ENCODE peak calls at places on chromosomes 13 and 19, in seven cellular contexts. N is HFFc6, B is neural crest cell, H is heart left ventricle, C is dorsolateral prefrontal cortex, F is progenitor cell of endocrine pancreas, K is right lobe of liver. L is an unnamed sample.

GRCh38 chr13:48816696-48817095 is 159.0 kb upstream of the FNDC3A start:
- DNase-seq in N (no peak), B (no peak), H (no peak), C (no peak), F (no peak), K (no peak), L (no peak)

GRCh38 chr19:12913871-12914690 is 5.0 kb downstream of the SYCE2 start:
- DNase-seq in N (no peak), B (no peak), H (no peak), C (no peak), F (no peak), K (no peak), L (no peak)

GRCh38 chr19:3365447-3366103 is 808 bp upstream of the NFIC start:
- DNase-seq in N (peak; percentile 55), B (no peak), H (peak; percentile 79), C (no peak), F (no peak), K (peak; percentile 62), L (no peak)

GRCh38 chr19:2607712-2608601 is 94.5 kb downstream of the GNG7 start:
- DNase-seq in N (no peak), B (no peak), H (peak; percentile 62), C (peak; percentile 22), F (no peak), K (no peak), L (no peak)

GRCh38 chr19:4066176-4066606 is 508 bp downstream of the ZBTB7A start:
- DNase-seq in N (no peak), B (no peak), H (peak; percentile 79), C (no peak), F (no peak), K (peak; percentile 71), L (no peak)

GRCh38 chr13:30006246-30006645 is 155.8 kb upstream of the UBL3 start:
- DNase-seq in N (no peak), B (no peak), H (no peak), C (no peak), F (no peak), K (no peak), L (no peak)

GRCh38 chr19:48928164-48929005 is 5.1 kb upstream of the DHDH start:
- DNase-seq in N (peak; percentile 0), B (no peak), H (no peak), C (no peak), F (no peak), K (no peak), L (no peak)

GRCh38 chr13:104253063-104253680 is 1187.0 kb upstream of the SLC10A2 start:
- DNase-seq in N (no peak), B (no peak), H (no peak), C (no peak), F (no peak), K (no peak), L (no peak)

GRCh38 chr19:7522923-7523667 is 671 bp downstream of the MCOLN1 start:
- DNase-seq in N (no peak), B (no peak), H (no peak), C (no peak), F (no peak), K (peak; percentile 42), L (no peak)

GRCh38 chr13:114108141-114108761 is 24.2 kb downstream of the RASA3 start:
- DNase-seq in N (no peak), B (no peak), H (peak; percentile 29), C (peak; percentile 24), F (no peak), K (peak; percentile 10), L (no peak)

GRCh38 chr13:83057119-83057518 is 825.2 kb downstream of the SLITRK1 start:
- DNase-seq in N (peak; percentile 24), B (no peak), H (no peak), C (no peak), F (no peak), K (no peak), L (no peak)

GRCh38 chr19:43564800-43565199 is 10.5 kb downstream of the XRCC1 start:
- DNase-seq in N (no peak), B (no peak), H (no peak), C (peak; percentile 72), F (no peak), K (no peak), L (no peak)

GRCh38 chr19:11256189-11256588 is 6.1 kb downstream of the DOCK6 start:
- DNase-seq in N (no peak), B (peak; percentile 22), H (peak; percentile 84), C (no peak), F (no peak), K (no peak), L (peak; percentile 50)

GRCh38 chr19:33339016-33339749 is 34.3 kb upstream of the CEBPG start:
- DNase-seq in N (no peak), B (no peak), H (no peak), C (no peak), F (no peak), K (no peak), L (no peak)

GRCh38 chr19:2507109-2507508 is 31.2 kb downstream of the GADD45B start:
- DNase-seq in N (peak; percentile 45), B (no peak), H (no peak), C (no peak), F (peak; percentile 34), K (peak; percentile 57), L (peak; percentile 50)

GRCh38 chr19:5452594-5453565 is 2.3 kb upstream of the ZNRF4 start:
- DNase-seq in N (peak; percentile 15), B (no peak), H (no peak), C (peak; percentile 50), F (no peak), K (no peak), L (peak; percentile 74)

GRCh38 chr19:18865973-18866799 is 29.8 kb downstream of the CERS1 start:
- DNase-seq in N (peak; percentile 26), B (peak; percentile 77), H (no peak), C (peak; percentile 62), F (peak; percentile 67), K (peak; percentile 59), L (peak; percentile 86)

GRCh38 chr19:38039966-38040365 is 133.0 kb downstream of the SIPA1L3 start:
- DNase-seq in N (peak; percentile 99), B (no peak), H (no peak), C (no peak), F (no peak), K (no peak), L (no peak)

GRCh38 chr13:99211421-99212035 is 10.9 kb downstream of the UBAC2 start:
- DNase-seq in N (no peak), B (no peak), H (no peak), C (no peak), F (no peak), K (no peak), L (no peak)

GRCh38 chr19:48738557-48739399 is 1.6 kb downstream of the RASIP1 start:
- DNase-seq in N (peak; percentile 63), B (peak; percentile 95), H (peak; percentile 98), C (peak; percentile 84), F (peak; percentile 96), K (peak; percentile 98), L (peak; percentile 98)

GRCh38 chr19:10603873-10604459 is 16.9 kb upstream of the AP1M2 start:
- DNase-seq in N (no peak), B (no peak), H (no peak), C (no peak), F (no peak), K (no peak), L (no peak)

GRCh38 chr13:28658539-28658795 is 463 bp upstream of the POMP start:
- DNase-seq in N (no peak), B (no peak), H (no peak), C (no peak), F (no peak), K (no peak), L (no peak)

GRCh38 chr19:16249826-16250434 is 52.2 kb downstream of the AP1M1 start:
- DNase-seq in N (peak; percentile 13), B (no peak), H (peak; percentile 49), C (no peak), F (no peak), K (no peak), L (no peak)

GRCh38 chr13:77136902-77137420 is 110.0 kb upstream of the FBXL3 start:
- DNase-seq in N (peak; percentile 33), B (no peak), H (no peak), C (no peak), F (no peak), K (no peak), L (no peak)

GRCh38 chr19:42281175-42282035 is 12.4 kb downstream of the CIC start:
- DNase-seq in N (no peak), B (peak; percentile 34), H (no peak), C (peak; percentile 81), F (no peak), K (peak; percentile 50), L (peak; percentile 66)

DNA sequence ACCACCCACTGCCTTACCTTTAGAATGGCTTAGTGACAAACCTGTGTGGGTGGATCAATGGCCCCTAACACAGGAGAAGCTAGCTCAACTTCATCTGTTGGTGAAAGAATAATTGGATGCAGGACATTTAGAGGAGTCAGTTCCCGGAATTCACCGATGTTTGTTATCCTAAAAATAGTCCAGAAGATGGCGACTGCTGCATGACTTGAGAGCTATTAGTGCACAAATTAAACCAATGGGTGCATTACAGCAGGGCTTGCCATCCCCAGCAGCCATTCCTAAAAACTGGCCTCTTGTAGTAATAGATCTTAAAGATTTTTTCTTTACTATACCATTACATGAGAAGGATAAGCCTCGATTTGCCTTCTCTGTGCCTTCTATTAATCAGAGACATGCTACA is 46.8 kb upstream of the ZNF726 start:
- DNase-seq in N (no peak), B (no peak), H (no peak), C (no peak), F (no peak), K (no peak), L (no peak)
- TF ChIP-seq CTCF in N (no peak), B (no peak), H (no peak), C (no peak), F (no peak), K (peak; percentile 38), L (no peak)

DNA sequence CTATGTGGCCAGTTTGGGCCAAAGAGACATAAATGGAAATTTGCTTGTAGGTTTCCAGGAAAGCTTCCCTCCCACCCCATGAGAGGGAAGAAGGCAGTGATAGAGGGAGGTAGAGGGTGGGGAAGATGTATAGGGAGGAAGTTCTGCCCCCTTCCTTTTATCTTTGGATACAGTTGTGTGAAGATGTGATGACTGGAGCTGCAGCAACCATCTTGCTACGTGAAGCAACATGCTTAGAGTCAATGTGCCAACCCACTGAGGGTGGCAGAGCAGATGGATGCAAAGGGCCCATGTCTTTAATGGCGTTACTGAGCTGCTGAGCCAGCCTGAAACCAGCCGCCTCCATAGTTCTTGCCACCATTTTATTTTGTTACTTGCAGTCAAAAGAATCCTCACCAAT is 10.7 kb downstream of the VSIG10L start:
- DNase-seq in N (no peak), B (no peak), H (no peak), C (no peak), F (no peak), K (no peak), L (no peak)
- TF ChIP-seq CTCF in N (no peak), B (no peak), H (no peak), C (no peak), F (no peak), K (no peak), L (no peak)

DNA sequence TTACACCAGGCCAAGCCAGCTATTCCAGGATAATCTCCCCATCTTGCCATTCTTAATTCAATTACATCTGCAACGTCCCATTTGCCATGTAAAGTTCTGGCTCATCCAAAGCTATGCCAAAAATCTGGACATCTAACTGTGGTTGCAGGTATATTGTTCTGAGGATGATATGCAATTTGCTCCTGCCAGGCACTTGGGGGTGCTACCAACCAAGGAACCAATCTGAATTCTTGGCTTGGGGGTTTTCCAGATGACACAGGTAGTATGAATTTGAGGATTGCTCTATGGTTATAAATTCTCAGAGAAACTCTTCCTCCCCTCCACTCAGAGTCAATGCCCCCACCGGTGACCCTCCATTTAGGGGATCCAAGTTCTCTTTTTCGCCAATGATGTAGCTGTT is 33.0 kb downstream of the CRYL1 start:
- DNase-seq in N (peak; percentile 31), B (peak; percentile 35), H (no peak), C (no peak), F (no peak), K (no peak), L (peak; percentile 32)
- TF ChIP-seq CTCF in N (peak; percentile 83), B (peak; percentile 57), H (peak; percentile 30), C (peak; percentile 56), F (peak; percentile 45), K (peak; percentile 49), L (peak; percentile 28)

GRCh38 chr13:35961461-35962220 is 169.5 kb downstream of the DCLK1 start:
- DNase-seq in N (no peak), B (no peak), H (no peak), C (no peak), F (no peak), K (no peak), L (no peak)
- TF ChIP-seq CTCF in N (peak; percentile 69), B (peak; percentile 47), H (peak; percentile 7), C (peak; percentile 47), F (no peak), K (peak; percentile 21), L (no peak)

L was measured in glutamatergic neuron.